ENCODE peak calls at places on chromosomes 11 and 22, in five cellular contexts. F is MG63, B is suprapubic skin, V is tibial artery, M is brain microvascular endothelial cell. D is an unnamed sample.
A peak's percentile ranks its signal among the peaks of the same experiment; 100 is the strongest.

GRCh38 chr22:46777609-46777970 is 15.1 kb downstream of the TBC1D22A start:
- DNase-seq in F (no peak), M (no peak), V (peak; percentile 62), B (peak; percentile 65), D (no peak)

GRCh38 chr22:39808087-39808486 is 85.5 kb downstream of the ENTHD1 start:
- DNase-seq in B (no peak), F (peak; percentile 16), M (no peak), V (no peak), D (peak; percentile 2)

GRCh38 chr22:29580200-29580810 is 608 bp downstream of the NIPSNAP1 start:
- DNase-seq in F (no peak), B (no peak), V (no peak), M (no peak), D (no peak)

GRCh38 chr22:19568337-19569311 is 44.4 kb upstream of the CLDN5 start:
- DNase-seq in B (no peak), V (no peak), F (peak; percentile 82), M (peak; percentile 82), D (peak; percentile 54)

GRCh38 chr11:1303196-1303821 is 6.1 kb downstream of the TOLLIP start:
- DNase-seq in B (peak; percentile 74), M (no peak), V (no peak), F (no peak), D (peak; percentile 13)

GRCh38 chr11:67387518-67387917 is 4.3 kb upstream of the RAD9A start:
- DNase-seq in B (no peak), M (no peak), V (no peak), F (no peak), D (no peak)

GRCh38 chr11:2549876-2550605 is 105.2 kb downstream of the KCNQ1 start:
- DNase-seq in F (no peak), M (no peak), B (peak; percentile 56), V (no peak), D (no peak)

GRCh38 chr11:58027341-58027740 is 3.4 kb upstream of the OR6Q1 start:
- DNase-seq in B (no peak), F (peak; percentile 51), M (no peak), V (no peak), D (peak; percentile 5)

GRCh38 chr11:36155770-36156485 is 133.3 kb downstream of the COMMD9 start:
- DNase-seq in F (peak; percentile 79), B (no peak), M (no peak), V (no peak), D (no peak)

GRCh38 chr22:50258361-50259292 is 2.9 kb downstream of the MAPK12 start:
- DNase-seq in V (no peak), F (no peak), B (no peak), M (no peak), D (no peak)
- H3K4me3 ChIP-seq in V (no peak overlapping the region), F (no peak overlapping the region), B (no peak overlapping the region), M (no peak overlapping the region), D (no peak overlapping the region)

DNA sequence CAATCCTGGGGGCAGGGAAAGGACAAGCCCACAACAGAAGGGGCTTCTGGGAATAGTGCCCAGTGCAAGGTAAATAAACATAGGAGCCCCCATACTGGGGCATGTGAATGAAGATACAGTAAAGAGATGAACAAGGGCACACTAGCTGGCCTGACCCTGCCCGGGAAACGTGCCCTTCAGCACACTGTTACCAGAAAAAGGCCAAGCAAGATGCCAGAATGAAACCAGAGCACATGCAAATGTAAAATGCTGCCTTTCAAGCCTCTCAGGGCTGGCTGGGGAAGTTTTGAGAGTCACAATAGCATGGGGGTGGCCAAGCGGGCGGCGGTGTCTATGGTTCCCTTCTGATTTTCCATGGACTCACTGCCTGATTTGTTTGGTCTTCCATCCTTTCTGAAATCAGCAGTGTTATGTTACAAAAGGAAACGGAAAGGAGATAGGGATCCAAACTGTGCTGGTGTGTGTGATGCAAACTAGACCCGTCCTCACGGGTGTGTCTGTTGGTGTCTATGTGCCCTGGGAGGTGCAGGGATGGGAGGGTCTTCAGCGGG is 18.8 kb upstream of the SUSD2 start:
- DNase-seq in B (no peak), F (no peak), M (no peak), V (no peak), D (no peak)
- H3K36me3 ChIP-seq in B (peaks cover 43% of the 10 kb centered on the region), F (peaks cover 4% of the 10 kb centered on the region), M (peaks cover 12% of the 10 kb centered on the region), V (peaks cover 50% of the 10 kb centered on the region), D (peaks cover 35% of the 10 kb centered on the region)

GRCh38 chr11:133081730-133082452 is 450.4 kb downstream of the OPCML start:
- DNase-seq in F (no peak), B (no peak), V (no peak), M (no peak), D (no peak)

GRCh38 chr11:133082851-133083488 is 449.3 kb downstream of the OPCML start:
- DNase-seq in F (peak; percentile 53), M (peak; percentile 6), B (no peak), V (no peak), D (peak; percentile 82)

GRCh38 chr11:133078591-133079179 is 453.6 kb downstream of the OPCML start:
- DNase-seq in B (no peak), M (peak; percentile 37), V (no peak), F (peak; percentile 26), D (peak; percentile 69)

GRCh38 chr11:133082453-133082781 is 449.9 kb downstream of the OPCML start:
- DNase-seq in B (peak; percentile 74), V (peak; percentile 38), M (no peak), F (no peak), D (peak; percentile 9)

DNA sequence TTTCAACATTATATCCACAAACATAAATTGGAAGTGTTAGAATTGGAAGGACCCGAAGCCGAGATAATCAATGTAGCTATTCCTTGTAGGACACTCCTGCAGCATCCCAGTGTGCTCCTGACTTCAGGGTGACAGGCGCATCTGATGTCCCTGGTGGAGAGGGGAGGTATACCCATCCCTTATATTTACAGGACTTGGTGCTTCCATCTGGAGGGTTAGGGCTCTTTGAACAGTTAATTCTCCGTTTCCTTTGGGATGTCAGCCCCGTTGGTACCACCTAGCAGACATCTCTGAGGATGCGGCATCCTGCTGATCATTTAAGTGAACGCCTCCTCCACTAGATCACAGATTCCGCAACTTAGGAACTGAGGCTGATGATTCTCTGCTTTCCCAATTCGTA is 451.3 kb downstream of the OPCML start:
- DNase-seq in M (no peak), V (no peak), F (no peak), B (no peak), D (no peak)
- H3K4me3 ChIP-seq in M (no peak overlapping the region), V (no peak overlapping the region), F (no peak overlapping the region), B (no peak overlapping the region), D (no peak overlapping the region)

DNA sequence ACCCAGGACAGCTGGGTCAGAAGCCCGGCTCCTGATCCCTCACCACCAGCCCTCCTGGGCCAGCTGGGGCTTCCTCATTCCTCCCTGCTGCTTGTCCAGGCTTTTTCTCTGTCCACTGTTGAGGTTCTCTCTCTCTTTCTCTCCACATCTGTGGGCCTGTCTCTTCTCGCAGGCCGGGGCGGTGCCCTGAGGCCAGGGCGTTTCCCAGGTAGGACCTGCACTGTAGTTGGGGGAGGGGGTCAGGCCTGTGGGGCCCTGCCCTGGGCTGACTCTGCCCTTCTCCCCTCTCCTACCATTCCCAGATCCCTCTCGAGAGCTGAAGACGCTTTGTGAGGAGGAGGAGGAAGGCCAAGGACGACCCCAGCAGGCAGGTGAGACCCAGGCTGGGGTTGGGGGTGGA is 4.9 kb downstream of the EHBP1L1 start:
- DNase-seq in M (no peak), B (no peak), V (no peak), F (no peak), D (no peak)
- H3K36me3 ChIP-seq in M (peaks cover 29% of the 10 kb centered on the region), B (peaks cover 30% of the 10 kb centered on the region), V (peaks cover 69% of the 10 kb centered on the region), F (peaks cover 44% of the 10 kb centered on the region), D (peaks cover 19% of the 10 kb centered on the region)

DNA sequence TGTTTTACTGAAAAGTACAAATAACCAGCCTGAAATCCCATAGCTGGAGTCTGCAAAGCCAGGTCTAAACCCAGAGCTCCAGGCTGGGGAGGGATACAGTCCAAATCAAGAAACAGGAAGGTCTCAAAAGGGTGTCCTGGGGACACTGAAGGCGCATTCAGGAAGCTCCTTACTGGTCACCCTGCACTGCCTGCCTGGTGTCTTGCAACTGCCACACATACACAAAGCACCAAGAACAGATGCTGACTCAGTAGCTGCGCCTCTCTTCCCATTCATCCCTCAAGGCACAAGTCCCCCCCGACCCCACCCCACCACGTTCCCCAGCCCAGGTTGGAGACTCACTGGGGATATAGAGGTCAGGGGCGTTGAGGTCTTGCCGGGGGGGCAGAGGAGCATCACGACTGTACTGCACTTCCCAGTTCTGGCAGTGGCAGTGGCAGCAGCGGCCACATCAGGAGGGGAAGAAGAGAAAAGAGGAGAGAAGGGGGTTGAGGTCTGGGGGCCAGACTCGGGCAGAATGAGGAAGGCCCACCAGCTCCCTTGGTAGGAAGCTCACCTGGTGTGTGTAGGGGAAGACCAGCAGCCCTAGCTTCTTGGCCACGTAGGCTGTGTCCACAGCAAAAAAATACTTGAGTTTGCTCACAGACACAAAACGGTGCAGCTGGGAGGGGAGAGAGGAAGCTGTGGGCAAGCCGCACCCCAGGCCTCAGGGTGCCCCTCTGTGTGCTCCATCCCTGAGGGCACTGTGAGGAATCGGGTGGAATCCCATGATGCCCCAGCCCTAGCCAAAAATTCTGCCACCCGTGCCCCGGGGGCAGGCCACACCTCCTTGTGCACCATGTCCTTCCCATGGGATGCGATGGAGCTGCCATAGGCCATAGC is 1.4 kb downstream of the YIF1A start:
- DNase-seq in V (no peak), B (peak; percentile 68), F (no peak), M (no peak), D (no peak)
- H3K4me3 ChIP-seq in V (peak overlapping the region; percentile 91), B (peak overlapping the region; percentile 61), F (peak overlapping the region; percentile 77), M (peak overlapping the region; percentile 72), D (peak overlapping the region; percentile 97)